ENCODE peak calls at places on chromosomes 5 and 9, in eight cellular contexts. S is GM19239; L is neuronal stem cell; Z is effector memory CD4-positive, alpha-beta T cell; N is T-cell; G is RWPE1; F is adrenal gland; I is activated T-cell treated with anti-CD3 and anti-CD28 coated beads, Interleukin-2, amount 50 U/mL, for 72 hours. D is an unnamed sample.

GRCh38 chr9:68708089-68708488 is 3.0 kb downstream of the PIP5K1B start:
- DNase-seq in N (no peak), Z (no peak), I (no peak), F (no peak), S (no peak), L (no peak), G (no peak), D (no peak)

GRCh38 chr5:17802256-17802655 is 168.0 kb downstream of the TAF11L14 start:
- DNase-seq in I (no peak), G (no peak), N (no peak), F (no peak), S (no peak), L (peak), Z (no peak), D (no peak)

GRCh38 chr5:591746-592145 is 20.4 kb upstream of the CEP72 start:
- DNase-seq in G (no peak), F (no peak), S (no peak), I (no peak), N (no peak), L (no peak), Z (no peak), D (no peak)

GRCh38 chr5:111028865-111029264 is 42.6 kb upstream of the TSLP start:
- DNase-seq in F (no peak), I (no peak), L (no peak), S (no peak), N (no peak), Z (no peak), G (no peak), D (no peak)

GRCh38 chr5:134552301-134552700 is 26.8 kb downstream of the JADE2 start:
- DNase-seq in Z (no peak), G (peak), I (no peak), N (no peak), S (no peak), L (no peak), F (peak), D (peak)

GRCh38 chr9:109950710-109951443 is 170.9 kb downstream of the PALM2AKAP2 start:
- DNase-seq in F (no peak), N (no peak), I (peak), L (no peak), Z (no peak), S (no peak), G (no peak), D (no peak)

GRCh38 chr9:114484854-114485443 is 20.3 kb downstream of the WHRN start:
- DNase-seq in I (peak), S (no peak), Z (no peak), L (no peak), N (no peak), F (peak), G (peak), D (peak)

GRCh38 chr5:90830058-90830457 is 271.5 kb downstream of the ADGRV1 start:
- DNase-seq in F (no peak), L (no peak), S (no peak), N (no peak), G (no peak), Z (no peak), I (no peak), D (no peak)

GRCh38 chr5:139454568-139455290 is 7.8 kb downstream of the ECSCR start:
- DNase-seq in I (no peak), L (no peak), G (no peak), N (no peak), F (no peak), S (no peak), Z (no peak), D (no peak)

GRCh38 chr5:17248999-17249634 is 31.7 kb downstream of the BASP1 start:
- DNase-seq in Z (no peak), G (peak), I (no peak), S (no peak), L (no peak), F (no peak), N (no peak), D (peak)

GRCh38 chr9:126298319-126298801 is 28.3 kb upstream of the MVB12B start:
- DNase-seq in G (no peak), Z (no peak), L (no peak), I (no peak), S (no peak), F (no peak), N (no peak), D (no peak)

GRCh38 chr5:173814053-173814452 is 74.1 kb upstream of the CPEB4 start:
- DNase-seq in F (no peak), I (no peak), S (no peak), G (no peak), L (no peak), N (no peak), Z (no peak), D (no peak)

GRCh38 chr9:129270205-129270604 is 92.1 kb upstream of the IER5L start:
- DNase-seq in F (no peak), Z (no peak), N (peak), L (no peak), S (peak), G (no peak), I (peak), D (no peak)

GRCh38 chr5:93730124-93730523 is 11.3 kb downstream of the POU5F2 start:
- DNase-seq in L (no peak), F (no peak), N (no peak), I (no peak), Z (no peak), S (no peak), G (no peak), D (no peak)

GRCh38 chr9:110110154-110110553 is 97.8 kb downstream of the C9orf152 start:
- DNase-seq in Z (no peak), N (no peak), L (no peak), G (no peak), I (no peak), S (peak), F (no peak), D (no peak)